ENCODE peak calls at places on chromosomes 1 and 21, in six cellular contexts. One of them, this sample, is unnamed.

GRCh38 chr1:183871142-183871541 is 66.2 kb downstream of the RGL1 start:
- DNase-seq in GM12878: no peak
- DNase-seq in HepG2: peak; percentile 16
- DNase-seq in GM23338: no peak
- DNase-seq in K562: no peak
- DNase-seq in H1: no peak
- DNase-seq in this sample: no peak

GRCh38 chr21:15592271-15592860 is 137.4 kb upstream of the USP25 start:
- DNase-seq in K562: peak; percentile 54
- DNase-seq in GM23338: peak; percentile 35
- DNase-seq in H1: no peak
- DNase-seq in GM12878: no peak
- DNase-seq in HepG2: peak; percentile 44
- DNase-seq in this sample: no peak

GRCh38 chr21:25506887-25507286 is 100.4 kb downstream of the MRPL39 start:
- DNase-seq in H1: no peak
- DNase-seq in K562: no peak
- DNase-seq in HepG2: no peak
- DNase-seq in GM12878: no peak
- DNase-seq in GM23338: no peak
- DNase-seq in this sample: no peak

GRCh38 chr1:186155594-186155993 is 219.5 kb downstream of the TPR start:
- DNase-seq in H1: no peak
- DNase-seq in GM12878: no peak
- DNase-seq in K562: peak; percentile 60
- DNase-seq in HepG2: peak; percentile 44
- DNase-seq in GM23338: peak; percentile 36
- DNase-seq in this sample: no peak

GRCh38 chr1:68904472-68904871 is 407.6 kb upstream of the DEPDC1 start:
- DNase-seq in GM23338: peak; percentile 69
- DNase-seq in GM12878: no peak
- DNase-seq in HepG2: no peak
- DNase-seq in K562: no peak
- DNase-seq in H1: no peak
- DNase-seq in this sample: no peak

GRCh38 chr1:244971524-244972216 is 107.3 kb upstream of the HNRNPU start:
- DNase-seq in K562: no peak
- DNase-seq in GM23338: peak; percentile 30
- DNase-seq in HepG2: peak; percentile 5
- DNase-seq in H1: no peak
- DNase-seq in GM12878: no peak
- DNase-seq in this sample: no peak

GRCh38 chr1:69313118-69313517 is 254.6 kb upstream of the LRRC7 start:
- DNase-seq in GM23338: no peak
- DNase-seq in GM12878: no peak
- DNase-seq in HepG2: no peak
- DNase-seq in H1: no peak
- DNase-seq in K562: peak; percentile 2
- DNase-seq in this sample: no peak

GRCh38 chr1:63632110-63632509 is 38.9 kb downstream of the PGM1 start:
- DNase-seq in GM23338: no peak
- DNase-seq in GM12878: no peak
- DNase-seq in H1: no peak
- DNase-seq in K562: no peak
- DNase-seq in HepG2: no peak
- DNase-seq in this sample: no peak

GRCh38 chr1:32180186-32181060 is 948 bp downstream of the TXLNA start:
- DNase-seq in K562: peak; percentile 56
- DNase-seq in HepG2: peak; percentile 18
- DNase-seq in H1: no peak
- DNase-seq in GM12878: no peak
- DNase-seq in GM23338: peak; percentile 70
- DNase-seq in this sample: peak; percentile 42

DNA sequence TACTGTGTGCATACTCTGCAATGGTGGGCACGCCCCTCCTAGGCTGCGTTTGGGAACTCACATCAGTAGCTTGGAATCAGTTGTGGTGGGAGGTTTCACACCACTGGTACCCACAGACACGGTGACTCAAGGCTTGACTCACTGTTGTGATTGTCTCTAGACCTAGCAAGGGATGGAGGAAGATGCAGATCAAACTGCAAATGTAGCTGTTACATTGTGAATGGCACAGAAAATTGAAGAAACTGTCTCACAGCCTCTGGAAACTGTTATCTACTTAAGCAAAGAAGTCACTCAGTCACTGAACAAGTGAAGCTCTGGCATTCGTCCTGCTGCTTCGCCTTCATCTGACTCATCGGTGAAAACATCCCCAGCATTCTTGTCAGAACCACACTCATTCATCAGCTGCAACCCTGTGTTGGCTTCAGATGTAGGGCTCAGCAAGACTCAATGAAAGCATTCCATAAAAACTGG is 59.5 kb downstream of the POFUT2 start:
- DNase-seq in GM23338: no peak
- DNase-seq in GM12878: no peak
- DNase-seq in K562: no peak
- DNase-seq in HepG2: peak; percentile 12
- DNase-seq in H1: no peak
- DNase-seq in this sample: no peak
- TF ChIP-seq CREB1 in GM23338: no peak
- TF ChIP-seq CREB1 in GM12878: no peak
- TF ChIP-seq CREB1 in K562: no peak
- TF ChIP-seq CREB1 in HepG2: no peak
- TF ChIP-seq CREB1 in H1: no peak
- TF ChIP-seq CREB1 in this sample: no peak

GRCh38 chr1:30383131-30383793 is 340.1 kb downstream of the MATN1 start:
- DNase-seq in HepG2: no peak
- DNase-seq in K562: no peak
- DNase-seq in H1: no peak
- DNase-seq in GM23338: no peak
- DNase-seq in GM12878: no peak
- DNase-seq in this sample: no peak

GRCh38 chr1:30380625-30380984 is 342.8 kb downstream of the MATN1 start:
- DNase-seq in K562: no peak
- DNase-seq in GM23338: no peak
- DNase-seq in H1: no peak
- DNase-seq in HepG2: no peak
- DNase-seq in GM12878: no peak
- DNase-seq in this sample: no peak

GRCh38 chr1:30381266-30381665 is 342.1 kb downstream of the MATN1 start:
- DNase-seq in K562: no peak
- DNase-seq in H1: no peak
- DNase-seq in GM12878: no peak
- DNase-seq in HepG2: no peak
- DNase-seq in GM23338: no peak
- DNase-seq in this sample: no peak

GRCh38 chr1:30382496-30382895 is 340.9 kb downstream of the MATN1 start:
- DNase-seq in GM12878: no peak
- DNase-seq in H1: no peak
- DNase-seq in HepG2: no peak
- DNase-seq in K562: no peak
- DNase-seq in GM23338: no peak
- DNase-seq in this sample: no peak

DNA sequence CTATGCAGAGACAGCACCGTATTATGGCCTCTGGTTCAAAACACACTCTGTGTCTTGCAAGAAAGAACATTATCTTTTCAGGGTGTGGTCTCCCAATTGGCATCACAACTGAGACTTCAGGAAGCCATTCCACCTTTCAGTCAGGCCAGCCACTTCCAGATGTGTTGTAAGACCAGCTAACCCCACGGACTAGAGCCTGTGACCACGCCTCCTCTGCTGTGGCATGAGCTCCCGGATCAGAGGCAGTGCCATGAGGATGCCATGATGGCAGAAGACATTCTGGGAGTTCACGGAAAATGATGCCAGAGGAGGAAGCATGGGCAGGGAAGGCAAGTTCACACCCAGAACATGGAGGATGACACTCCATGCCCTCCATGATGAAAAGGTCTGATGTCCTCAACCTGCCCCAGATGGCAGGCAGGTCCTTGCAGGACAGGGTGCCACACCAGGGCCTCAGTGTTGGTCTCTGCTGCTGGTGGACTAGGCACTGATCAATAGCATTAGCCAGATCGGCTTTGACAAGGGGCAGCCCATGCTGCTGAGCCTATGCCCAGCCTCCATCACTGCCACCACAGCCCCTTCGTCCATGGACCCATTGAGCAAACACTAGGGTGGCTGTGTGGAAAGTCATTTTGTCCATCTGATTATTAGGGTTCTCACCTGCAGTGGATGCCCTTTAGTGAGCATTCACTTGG is 341.6 kb downstream of the MATN1 start:
- DNase-seq in K562: no peak
- DNase-seq in GM12878: no peak
- DNase-seq in H1: no peak
- DNase-seq in HepG2: no peak
- DNase-seq in GM23338: no peak
- DNase-seq in this sample: no peak
- TF ChIP-seq CREB1 in K562: no peak
- TF ChIP-seq CREB1 in GM12878: no peak
- TF ChIP-seq CREB1 in H1: no peak
- TF ChIP-seq CREB1 in HepG2: no peak
- TF ChIP-seq CREB1 in GM23338: no peak
- TF ChIP-seq CREB1 in this sample: no peak

DNA sequence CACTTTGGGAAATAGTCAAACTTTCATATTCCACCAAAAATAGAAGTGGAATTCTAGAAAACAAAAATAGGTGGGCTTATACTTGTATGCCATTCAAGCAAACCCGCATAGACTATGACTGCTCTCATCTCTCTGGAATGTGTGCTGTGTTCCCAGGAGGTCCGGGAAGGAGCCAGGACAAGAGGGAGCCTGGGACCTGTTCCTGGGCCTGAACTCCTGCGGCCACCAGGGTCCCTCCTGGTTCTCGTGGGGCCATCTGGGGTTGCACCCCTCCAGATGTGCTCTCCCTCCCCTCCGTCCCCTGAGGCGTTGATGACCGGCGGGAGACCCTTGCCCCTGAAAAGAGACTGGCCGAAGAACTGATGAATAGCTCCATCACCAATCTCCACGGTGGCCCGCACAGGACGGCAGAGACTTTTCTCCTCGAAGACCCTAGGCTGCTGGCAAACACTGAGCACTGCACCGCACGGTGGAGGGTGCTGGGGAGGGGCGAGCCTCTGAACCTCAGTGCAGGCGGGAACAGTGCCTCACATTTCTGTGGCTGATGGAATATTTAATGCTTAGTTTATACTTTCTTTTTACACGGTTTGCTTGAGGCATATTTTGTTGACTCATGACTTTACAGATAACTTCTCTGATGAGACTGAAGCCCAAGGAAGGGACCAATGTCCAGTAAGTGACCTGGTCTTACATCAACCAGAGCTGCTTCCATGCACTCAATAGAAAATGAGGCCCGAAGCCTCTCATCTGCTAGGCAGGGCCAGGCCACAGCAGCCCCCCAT is 9.6 kb upstream of the ADARB1 start:
- DNase-seq in GM12878: no peak
- DNase-seq in K562: no peak
- DNase-seq in HepG2: no peak
- DNase-seq in H1: no peak
- DNase-seq in GM23338: no peak
- DNase-seq in this sample: no peak
- TF ChIP-seq CREB1 in GM12878: no peak
- TF ChIP-seq CREB1 in K562: no peak
- TF ChIP-seq CREB1 in HepG2: no peak
- TF ChIP-seq CREB1 in H1: no peak
- TF ChIP-seq CREB1 in GM23338: no peak
- TF ChIP-seq CREB1 in this sample: no peak

DNA sequence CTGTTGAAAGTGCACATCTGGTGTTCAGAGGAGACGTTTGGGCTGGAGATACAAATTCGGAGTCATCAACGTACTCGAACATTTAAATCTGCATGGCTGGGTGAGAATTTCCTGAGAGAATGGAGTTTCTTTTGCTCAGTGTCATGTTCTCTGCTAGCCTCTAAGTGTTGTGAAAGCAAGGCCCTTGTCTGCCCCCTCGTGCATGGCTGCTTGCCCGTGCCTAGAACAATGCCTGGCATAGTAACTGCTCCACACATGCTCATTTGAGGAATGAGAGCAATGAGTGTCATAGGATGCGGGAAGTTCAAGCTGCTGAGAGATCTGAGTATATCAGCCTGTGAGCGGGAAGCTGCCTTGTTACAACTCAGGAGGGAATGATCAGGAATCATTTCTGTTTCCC is 171.1 kb upstream of the CSF3R start:
- DNase-seq in HepG2: no peak
- DNase-seq in H1: no peak
- DNase-seq in GM12878: no peak
- DNase-seq in GM23338: no peak
- DNase-seq in K562: no peak
- DNase-seq in this sample: no peak
- TF ChIP-seq CREB1 in HepG2: no peak
- TF ChIP-seq CREB1 in H1: no peak
- TF ChIP-seq CREB1 in GM12878: no peak
- TF ChIP-seq CREB1 in GM23338: no peak
- TF ChIP-seq CREB1 in K562: no peak
- TF ChIP-seq CREB1 in this sample: no peak

DNA sequence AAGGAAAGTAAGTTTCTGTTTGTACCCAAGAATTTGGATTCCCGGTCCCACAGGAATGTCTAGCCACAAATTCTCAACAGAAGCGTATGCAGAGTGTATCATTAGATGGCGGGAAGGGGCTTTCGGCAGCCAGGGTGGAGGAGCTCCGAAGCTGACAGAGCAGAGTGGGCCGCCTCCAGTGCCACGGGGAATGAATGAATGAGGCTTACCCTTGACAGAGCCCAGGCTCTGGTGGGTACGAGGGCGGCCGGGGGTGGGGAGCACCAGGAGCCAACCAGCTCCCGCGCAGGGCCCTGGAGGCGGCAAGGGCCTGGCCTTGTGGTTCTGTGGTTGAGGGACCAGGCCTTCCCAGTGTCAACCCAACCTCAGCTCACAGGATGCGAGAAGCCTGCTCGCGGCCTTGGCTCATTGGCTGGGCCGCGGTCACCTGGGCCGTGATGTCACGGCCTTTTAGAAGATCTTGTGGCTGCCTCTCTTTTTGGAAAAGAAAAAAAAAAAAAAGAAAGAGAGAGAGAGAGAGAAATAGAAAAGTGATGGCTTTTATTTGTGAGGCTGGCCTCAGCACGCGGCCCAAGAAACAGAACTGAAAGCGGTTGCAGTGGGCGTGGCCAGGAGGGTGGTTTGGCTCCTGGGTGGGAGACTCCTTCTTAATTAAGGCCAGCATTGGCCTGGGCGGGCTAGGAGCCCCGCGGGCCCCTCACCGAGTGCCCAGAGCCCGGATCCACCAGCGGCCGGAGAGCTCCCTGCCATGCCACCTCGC is 34.9 kb upstream of the RUNX3 start:
- DNase-seq in H1: no peak
- DNase-seq in K562: no peak
- DNase-seq in HepG2: no peak
- DNase-seq in GM12878: peak; percentile 96
- DNase-seq in GM23338: no peak
- DNase-seq in this sample: no peak
- TF ChIP-seq CREB1 in H1: no peak
- TF ChIP-seq CREB1 in K562: no peak
- TF ChIP-seq CREB1 in HepG2: no peak
- TF ChIP-seq CREB1 in GM12878: no peak
- TF ChIP-seq CREB1 in GM23338: no peak
- TF ChIP-seq CREB1 in this sample: no peak

This sample was measured in WTC11.